ENCODE peak calls at places on chromosomes 4 and X, in seven cellular contexts. O is OCI-LY7, D is glutamatergic neuron, R is foreskin fibroblast, M is GM23338, N is fibroblast of the aortic adventitia, Y is astrocyte. E is an unnamed sample.

GRCh38 chr4:185004562-185005208 is 13.6 kb upstream of the HELT start:
- DNase-seq in O (no peak), D (peak), R (no peak), M (peak), N (no peak), Y (no peak), E (no peak)

GRCh38 chr4:148539387-148539786 is 97.2 kb upstream of the NR3C2 start:
- DNase-seq in O (no peak), D (no peak), R (no peak), M (peak), N (no peak), Y (no peak), E (no peak)

GRCh38 chr4:121380448-121381147 is at the start of gene QRFPR:
- DNase-seq in O (no peak), D (peak), R (no peak), M (peak), N (no peak), Y (no peak), E (no peak)

GRCh38 chr4:164753873-164754488 is at the start of gene SMIM31:
- DNase-seq in O (no peak), D (no peak), R (no peak), M (no peak), N (no peak), Y (no peak), E (no peak)

GRCh38 chrX:123562342-123563146 is 170.3 kb downstream of the THOC2 start:
- DNase-seq in O (no peak), D (no peak), R (no peak), M (no peak), N (no peak), Y (no peak), E (no peak)

GRCh38 chr4:123516576-123516975 is 120.0 kb downstream of the SPRY1 start:
- DNase-seq in O (no peak), D (no peak), R (no peak), M (no peak), N (no peak), Y (no peak), E (no peak)

GRCh38 chr4:57190651-57191481 is 80.7 kb upstream of the IGFBP7 start:
- DNase-seq in O (peak), D (peak), R (no peak), M (peak), N (peak), Y (peak), E (peak)

GRCh38 chr4:71694946-71695345 is 88.9 kb downstream of the GC start:
- DNase-seq in O (no peak), D (no peak), R (no peak), M (no peak), N (no peak), Y (no peak), E (no peak)

GRCh38 chrX:10106801-10107200 is 50.0 kb upstream of the CLCN4 start:
- DNase-seq in O (peak), D (no peak), R (no peak), M (no peak), N (no peak), Y (no peak), E (no peak)

GRCh38 chr4:7634611-7635010 is 199.9 kb upstream of the PSAPL1 start:
- DNase-seq in O (no peak), D (no peak), R (no peak), M (no peak), N (no peak), Y (no peak), E (no peak)

GRCh38 chr4:105666693-105667092 is 41.8 kb downstream of the INTS12 start:
- DNase-seq in O (peak), D (no peak), R (no peak), M (peak), N (peak), Y (peak), E (peak)

GRCh38 chrX:119015407-119016242 is 41.2 kb downstream of the LONRF3 start:
- DNase-seq in O (peak), D (no peak), R (peak), M (no peak), N (peak), Y (peak), E (peak)

GRCh38 chrX:10190367-10190766 is 33.6 kb downstream of the CLCN4 start:
- DNase-seq in O (peak), D (no peak), R (peak), M (peak), N (peak), Y (peak), E (peak)

GRCh38 chrX:11756354-11757318 is 1.4 kb upstream of the MSL3 start:
- DNase-seq in O (no peak), D (no peak), R (peak), M (peak), N (peak), Y (peak), E (no peak)

GRCh38 chrX:28552882-28553829 is 34.1 kb upstream of the IL1RAPL1 start:
- DNase-seq in O (no peak), D (no peak), R (no peak), M (no peak), N (no peak), Y (no peak), E (no peak)

GRCh38 chrX:135974279-135974856 is 580 bp upstream of the MMGT1 start:
- DNase-seq in O (peak), D (peak), R (peak), M (peak), N (peak), Y (peak), E (peak)

GRCh38 chrX:36963852-36964251 is 44.3 kb upstream of the FAM47C start:
- DNase-seq in O (no peak), D (peak), R (no peak), M (no peak), N (no peak), Y (no peak), E (no peak)

GRCh38 chr4:15920723-15921591 is 17.6 kb downstream of the FGFBP1 start:
- DNase-seq in O (no peak), D (no peak), R (peak), M (no peak), N (peak), Y (peak), E (no peak)

GRCh38 chrX:74779175-74779574 is 146.1 kb downstream of the NEXMIF start:
- DNase-seq in O (no peak), D (no peak), R (no peak), M (peak), N (no peak), Y (no peak), E (peak)

GRCh38 chr4:107579099-107579498 is 140.9 kb downstream of the PAPSS1 start:
- DNase-seq in O (no peak), D (no peak), R (no peak), M (no peak), N (no peak), Y (no peak), E (no peak)

GRCh38 chr4:15769202-15769601 is 8.9 kb upstream of the CD38 start:
- DNase-seq in O (no peak), D (no peak), R (no peak), M (no peak), N (no peak), Y (no peak), E (no peak)

GRCh38 chr4:7941111-7942018 is 1.7 kb upstream of the AFAP1 start:
- DNase-seq in O (no peak), D (no peak), R (peak), M (peak), N (no peak), Y (no peak), E (no peak)

GRCh38 chrX:115268421-115268820 is 21.1 kb upstream of the LUZP4 start:
- DNase-seq in O (no peak), D (no peak), R (no peak), M (peak), N (no peak), Y (no peak), E (no peak)

GRCh38 chr4:165476214-165477098 is 97.6 kb downstream of the CPE start:
- DNase-seq in O (no peak), D (no peak), R (no peak), M (no peak), N (peak), Y (peak), E (no peak)

GRCh38 chr4:56655627-56656345 is 25.3 kb downstream of the HOPX start:
- DNase-seq in O (no peak), D (peak), R (no peak), M (peak), N (no peak), Y (no peak), E (peak)

GRCh38 chr4:168868044-168868855 is 141.8 kb downstream of the CBR4 start:
- DNase-seq in O (no peak), D (no peak), R (peak), M (no peak), N (peak), Y (peak), E (no peak)

GRCh38 chr4:70996014-70996353 is 2.5 kb downstream of the DCK start:
- DNase-seq in O (peak), D (no peak), R (no peak), M (no peak), N (no peak), Y (no peak), E (no peak)

GRCh38 chrX:13309631-13310030 is 10.2 kb downstream of the ATXN3L start:
- DNase-seq in O (no peak), D (no peak), R (no peak), M (no peak), N (no peak), Y (peak), E (no peak)

GRCh38 chr4:109119852-109120251 is 182.6 kb downstream of the COL25A1 start:
- DNase-seq in O (no peak), D (no peak), R (no peak), M (no peak), N (no peak), Y (no peak), E (no peak)

GRCh38 chr4:123378794-123379193 is 17.8 kb upstream of the SPRY1 start:
- DNase-seq in O (no peak), D (no peak), R (no peak), M (peak), N (no peak), Y (no peak), E (no peak)

GRCh38 chrX:118216488-118216887 is 99.9 kb upstream of the KLHL13 start:
- DNase-seq in O (no peak), D (no peak), R (no peak), M (no peak), N (no peak), Y (no peak), E (no peak)

GRCh38 chr4:165464338-165464737 is 85.5 kb downstream of the CPE start:
- DNase-seq in O (no peak), D (no peak), R (no peak), M (no peak), N (no peak), Y (no peak), E (no peak)

GRCh38 chrX:71326394-71326793 is 24.8 kb downstream of the ITGB1BP2 start:
- DNase-seq in O (no peak), D (no peak), R (no peak), M (no peak), N (no peak), Y (no peak), E (no peak)

GRCh38 chrX:24131476-24131875 is 18.1 kb upstream of the ZFX start:
- DNase-seq in O (no peak), D (no peak), R (no peak), M (no peak), N (no peak), Y (no peak), E (no peak)

GRCh38 chr4:99586747-99587146 is 12.1 kb downstream of the MTTP start:
- DNase-seq in O (no peak), D (no peak), R (no peak), M (peak), N (no peak), Y (no peak), E (no peak)

GRCh38 chr4:83993774-83994173 is 457.9 kb downstream of the GPAT3 start:
- DNase-seq in O (peak), D (peak), R (no peak), M (peak), N (no peak), Y (no peak), E (no peak)

GRCh38 chr4:28073860-28074555 is 1213.4 kb downstream of the STIM2 start:
- DNase-seq in O (no peak), D (no peak), R (no peak), M (peak), N (no peak), Y (no peak), E (no peak)
- TF ChIP-seq CTCF in O (no peak), D (peak), R (no peak), M (no peak), N (no peak), Y (no peak), E (no peak)

DNA sequence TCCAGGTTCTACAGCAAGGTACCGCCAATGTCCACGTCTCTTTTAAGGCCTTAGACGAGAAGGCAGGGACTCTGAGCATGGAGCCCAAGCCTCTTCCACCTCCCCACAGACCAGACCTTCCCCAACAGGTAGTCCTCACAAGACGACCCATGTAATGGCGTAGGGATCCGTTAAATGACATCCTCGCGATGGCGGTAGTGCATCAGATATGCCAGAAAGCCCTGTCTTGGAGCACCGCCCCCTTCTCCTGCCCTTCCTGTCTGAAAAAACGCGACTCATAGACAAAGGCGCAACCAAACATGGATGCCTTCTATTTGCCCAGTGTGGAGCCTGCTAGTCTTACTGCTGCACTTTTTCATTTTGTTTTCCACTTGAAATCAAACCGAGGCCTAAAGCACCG is 185.4 kb downstream of the OR13H1 start:
- DNase-seq in O (no peak), D (no peak), R (no peak), M (no peak), N (peak), Y (peak), E (peak)
- TF ChIP-seq CTCF in O (no peak), D (no peak), R (no peak), M (no peak), N (peak), Y (no peak), E (no peak)

DNA sequence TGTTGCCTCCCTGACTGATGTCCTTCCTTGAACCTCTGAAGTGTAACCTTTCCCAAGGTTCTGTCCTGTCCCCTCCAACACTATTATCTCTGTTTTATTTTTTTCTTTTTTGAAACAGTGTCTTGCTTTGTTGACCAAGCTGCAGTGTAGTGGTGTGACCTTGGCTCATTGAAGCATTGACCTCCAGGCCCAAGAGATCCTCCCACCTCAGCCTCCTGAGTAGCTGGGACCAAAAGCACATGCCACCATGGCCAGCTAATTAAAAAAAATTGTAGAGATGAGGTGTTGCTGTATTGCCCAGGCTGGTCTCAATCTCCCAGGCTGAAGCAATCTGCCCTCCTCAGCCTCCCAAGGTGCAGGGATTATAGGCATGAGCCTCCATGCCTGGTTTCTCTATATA is 59.0 kb downstream of the EDA start:
- DNase-seq in O (no peak), D (no peak), R (no peak), M (no peak), N (no peak), Y (no peak), E (no peak)
- TF ChIP-seq CTCF in O (no peak), D (no peak), R (no peak), M (no peak), N (no peak), Y (no peak), E (no peak)

GRCh38 chr4:114780205-114780604 is 181.6 kb downstream of the UGT8 start:
- DNase-seq in O (peak), D (no peak), R (peak), M (peak), N (no peak), Y (peak), E (no peak)
- TF ChIP-seq CTCF in O (peak), D (peak), R (no peak), M (peak), N (no peak), Y (peak), E (peak)

DNA sequence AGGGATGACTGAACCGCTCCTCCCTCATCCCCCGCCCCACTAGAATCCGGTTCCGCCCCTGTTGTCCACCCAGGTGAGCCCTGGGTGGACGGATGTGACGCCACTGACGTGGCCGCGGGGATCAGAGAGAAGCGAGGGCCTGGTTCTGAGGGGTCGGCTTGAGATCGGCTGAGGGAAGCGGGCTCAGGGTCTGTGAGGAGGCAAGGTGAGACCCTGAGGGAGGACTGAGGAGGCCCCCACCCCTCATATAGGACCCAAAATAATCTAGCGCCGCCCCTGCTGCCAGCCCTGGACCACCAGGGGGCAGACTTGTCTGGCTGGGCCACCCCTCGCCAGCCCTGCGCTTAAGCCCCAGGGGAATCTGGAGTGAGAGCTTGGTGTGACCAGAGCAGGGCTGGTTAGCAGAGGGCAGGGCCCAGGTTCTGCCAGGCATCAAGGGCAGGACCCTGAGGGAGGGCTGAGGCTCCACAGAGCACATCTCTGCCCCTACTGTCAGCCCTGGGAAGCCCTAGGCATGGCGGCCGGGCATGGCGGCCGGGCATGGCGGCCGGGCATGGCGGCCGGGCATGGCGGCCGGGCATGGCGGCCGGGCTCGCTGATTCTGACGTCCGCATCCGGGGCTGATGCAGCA is at the start of gene MAGEA8:
- DNase-seq in O (no peak), D (no peak), R (no peak), M (peak), N (no peak), Y (no peak), E (peak)
- TF ChIP-seq CTCF in O (peak), D (no peak), R (no peak), M (peak), N (no peak), Y (no peak), E (no peak)

GRCh38 chr4:182443070-182443469 is 199.9 kb downstream of the TENM3 start:
- DNase-seq in O (no peak), D (no peak), R (no peak), M (peak), N (no peak), Y (no peak), E (no peak)
- TF ChIP-seq CTCF in O (no peak), D (no peak), R (no peak), M (peak), N (no peak), Y (no peak), E (peak)

DNA sequence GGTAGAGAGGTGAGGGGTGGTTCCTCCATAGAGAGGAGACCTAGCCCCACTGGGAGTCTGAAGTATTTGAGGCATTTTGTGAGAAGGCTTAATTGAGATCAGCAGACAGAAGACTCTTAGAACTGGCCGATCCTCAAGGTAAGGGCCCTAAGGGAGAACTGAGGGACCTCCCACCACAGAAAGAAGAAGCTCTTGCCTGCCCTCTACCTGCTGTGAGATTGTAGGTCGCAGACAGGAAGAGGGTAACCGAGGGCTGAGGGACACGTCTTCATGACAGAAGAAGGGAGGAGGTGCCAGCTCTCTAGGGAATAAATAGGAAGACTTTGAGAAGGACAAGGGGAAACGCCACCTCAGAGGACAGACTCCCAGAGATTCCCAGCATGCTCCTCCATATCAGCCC is 24.1 kb upstream of the MAGEC1 start:
- DNase-seq in O (no peak), D (no peak), R (no peak), M (peak), N (no peak), Y (no peak), E (no peak)
- TF ChIP-seq CTCF in O (no peak), D (no peak), R (no peak), M (peak), N (no peak), Y (no peak), E (no peak)

E was measured in GM10248.